ENCODE peak calls at places on chromosome 1, in ten cellular contexts. Y is activated gamma-delta T cell treated with Interleukin-2 at 50 U/mL for 16 hours; C is NCI-H524 treated with DMSO at 0.1 percent for 48 hours; R is GM12865; H is hippocampal formation; O is K562; K is fibroblast of villous mesenchyme; L is activated T-cell treated with anti-CD3 and anti-CD28 coated beads, Interleukin-2, amount 50 U/mL, for 72 hours; U is AG09319; F is stimulated activated CD4-positive, alpha-beta T cell treated with anti-CD3 and anti-CD28 coated beads, Interleukin-15, amount 100 ng/mL, for 48 hours. A is an unnamed sample.

GRCh38 chr1:81044708-81045107 is 756.0 kb upstream of the ADGRL2 start:
- DNase-seq in R (no peak), C (no peak), Y (no peak), F (no peak), U (no peak), O (no peak), L (no peak), K (no peak), H (no peak), A (no peak)

GRCh38 chr1:195218428-195219212 is 1389.6 kb downstream of the KCNT2 start:
- DNase-seq in O (no peak), K (no peak), H (no peak), R (no peak), C (no peak), L (no peak), Y (no peak), U (no peak), F (no peak), A (no peak)

GRCh38 chr1:183033205-183033604 is 10.0 kb downstream of the LAMC1 start:
- DNase-seq in C (no peak), O (no peak), U (no peak), F (no peak), H (no peak), R (peak), L (peak), K (no peak), Y (no peak), A (no peak)

GRCh38 chr1:16386454-16387113 is 19.5 kb downstream of the SZRD1 start:
- DNase-seq in L (no peak), U (peak), K (peak), O (no peak), Y (no peak), R (peak), C (no peak), H (no peak), F (no peak), A (no peak)

GRCh38 chr1:241391926-241392710 is 35.1 kb upstream of the RGS7 start:
- DNase-seq in C (peak), H (no peak), L (no peak), F (no peak), O (no peak), Y (no peak), K (no peak), U (no peak), R (no peak), A (no peak)

GRCh38 chr1:176531896-176532892 is 69.2 kb downstream of the PAPPA2 start:
- DNase-seq in K (no peak), C (no peak), R (no peak), O (no peak), H (no peak), F (no peak), L (no peak), Y (no peak), U (no peak), A (no peak)

GRCh38 chr1:99808391-99809115 is 41.6 kb upstream of the AGL start:
- DNase-seq in H (peak), Y (peak), F (no peak), O (peak), U (peak), C (peak), R (peak), L (peak), K (peak), A (peak)

GRCh38 chr1:66342707-66343106 is 191.2 kb upstream of the SGIP1 start:
- DNase-seq in R (peak), O (no peak), K (no peak), U (no peak), F (no peak), Y (no peak), C (no peak), H (no peak), L (no peak), A (no peak)

GRCh38 chr1:43614891-43615290 is 35.1 kb upstream of the KDM4A start:
- DNase-seq in C (no peak), O (no peak), F (no peak), Y (no peak), L (no peak), K (no peak), R (no peak), U (no peak), H (no peak), A (no peak)

GRCh38 chr1:154326546-154327465 is 1.5 kb downstream of the ATP8B2 start:
- DNase-seq in O (peak), H (no peak), U (peak), R (no peak), L (peak), C (no peak), F (no peak), Y (no peak), K (peak), A (no peak)

GRCh38 chr1:56436912-56437403 is 142.4 kb downstream of the PLPP3 start:
- DNase-seq in O (no peak), L (no peak), U (no peak), F (no peak), K (no peak), R (no peak), C (no peak), H (peak), Y (no peak), A (no peak)

GRCh38 chr1:232904566-232904965 is 45.8 kb upstream of the NTPCR start:
- DNase-seq in Y (no peak), F (no peak), L (peak), H (no peak), U (no peak), R (peak), K (peak), C (no peak), O (no peak), A (no peak)

GRCh38 chr1:12076425-12077005 is 13.4 kb downstream of the TNFRSF8 start:
- DNase-seq in C (no peak), F (no peak), H (no peak), U (no peak), L (no peak), Y (no peak), O (no peak), K (no peak), R (no peak), A (no peak)

GRCh38 chr1:56590520-56591011 is 11.2 kb upstream of the PLPP3 start:
- DNase-seq in U (no peak), R (no peak), K (no peak), H (no peak), C (no peak), O (no peak), Y (no peak), F (no peak), L (no peak), A (no peak)

A was measured in DMS 273 treated with DMSO at 0.1 percent for 48 hours.